ENCODE peak calls at places on chromosomes 5 and 9, in seven cellular contexts. One of them, this sample, is unnamed.

GRCh38 chr5:87243161-87243877 is 24.4 kb upstream of the RASA1 start:
- DNase-seq in omental fat pad: no peak
- DNase-seq in AG04450: peak; percentile 30
- DNase-seq in A549: peak; percentile 57
- DNase-seq in pancreas: no peak
- DNase-seq in right atrium auricular region: no peak
- DNase-seq in LNCaP clone FGC: no peak
- DNase-seq in this sample: no peak

GRCh38 chr9:109918359-109919163 is 138.6 kb downstream of the PALM2AKAP2 start:
- DNase-seq in A549: no peak
- DNase-seq in LNCaP clone FGC: no peak
- DNase-seq in pancreas: no peak
- DNase-seq in right atrium auricular region: no peak
- DNase-seq in omental fat pad: no peak
- DNase-seq in AG04450: no peak
- DNase-seq in this sample: peak; percentile 17

GRCh38 chr9:19649672-19650071 is 139.2 kb downstream of the SLC24A2 start:
- DNase-seq in right atrium auricular region: no peak
- DNase-seq in A549: no peak
- DNase-seq in AG04450: no peak
- DNase-seq in omental fat pad: no peak
- DNase-seq in pancreas: no peak
- DNase-seq in LNCaP clone FGC: no peak
- DNase-seq in this sample: no peak

GRCh38 chr5:10201223-10201868 is 48.3 kb downstream of the ATPSCKMT start:
- DNase-seq in A549: no peak
- DNase-seq in LNCaP clone FGC: no peak
- DNase-seq in omental fat pad: no peak
- DNase-seq in AG04450: no peak
- DNase-seq in pancreas: no peak
- DNase-seq in right atrium auricular region: no peak
- DNase-seq in this sample: no peak

GRCh38 chr5:153712946-153713345 is 222.5 kb downstream of the GRIA1 start:
- DNase-seq in LNCaP clone FGC: no peak
- DNase-seq in omental fat pad: no peak
- DNase-seq in A549: no peak
- DNase-seq in AG04450: no peak
- DNase-seq in pancreas: no peak
- DNase-seq in right atrium auricular region: no peak
- DNase-seq in this sample: no peak

GRCh38 chr9:128214571-128215490 is 11.7 kb downstream of the DNM1 start:
- DNase-seq in omental fat pad: no peak
- DNase-seq in A549: peak; percentile 77
- DNase-seq in right atrium auricular region: no peak
- DNase-seq in LNCaP clone FGC: no peak
- DNase-seq in AG04450: no peak
- DNase-seq in pancreas: peak; percentile 87
- DNase-seq in this sample: no peak

GRCh38 chr9:83154821-83155220 is 91.9 kb upstream of the RASEF start:
- DNase-seq in LNCaP clone FGC: no peak
- DNase-seq in pancreas: peak; percentile 56
- DNase-seq in A549: no peak
- DNase-seq in AG04450: no peak
- DNase-seq in omental fat pad: no peak
- DNase-seq in right atrium auricular region: no peak
- DNase-seq in this sample: no peak

GRCh38 chr9:116391306-116391900 is 237.8 kb downstream of the PAPPA start:
- DNase-seq in AG04450: peak; percentile 20
- DNase-seq in omental fat pad: no peak
- DNase-seq in pancreas: no peak
- DNase-seq in LNCaP clone FGC: no peak
- DNase-seq in right atrium auricular region: no peak
- DNase-seq in A549: no peak
- DNase-seq in this sample: no peak

GRCh38 chr9:18748106-18748719 is 274.3 kb downstream of the ADAMTSL1 start:
- DNase-seq in pancreas: no peak
- DNase-seq in right atrium auricular region: no peak
- DNase-seq in A549: no peak
- DNase-seq in omental fat pad: no peak
- DNase-seq in LNCaP clone FGC: no peak
- DNase-seq in AG04450: peak; percentile 52
- DNase-seq in this sample: no peak

GRCh38 chr5:98938459-98938858 is 9.7 kb upstream of the CHD1 start:
- DNase-seq in pancreas: no peak
- DNase-seq in omental fat pad: no peak
- DNase-seq in right atrium auricular region: no peak
- DNase-seq in A549: peak; percentile 4
- DNase-seq in AG04450: no peak
- DNase-seq in LNCaP clone FGC: no peak
- DNase-seq in this sample: no peak

GRCh38 chr5:125175348-125176004 is 429.0 kb upstream of the ZNF608 start:
- DNase-seq in A549: no peak
- DNase-seq in pancreas: no peak
- DNase-seq in AG04450: no peak
- DNase-seq in right atrium auricular region: no peak
- DNase-seq in omental fat pad: no peak
- DNase-seq in LNCaP clone FGC: no peak
- DNase-seq in this sample: no peak

GRCh38 chr9:138015021-138015829 is 137.6 kb downstream of the CACNA1B start:
- DNase-seq in AG04450: no peak
- DNase-seq in omental fat pad: no peak
- DNase-seq in LNCaP clone FGC: no peak
- DNase-seq in pancreas: no peak
- DNase-seq in right atrium auricular region: no peak
- DNase-seq in A549: no peak
- DNase-seq in this sample: no peak

DNA sequence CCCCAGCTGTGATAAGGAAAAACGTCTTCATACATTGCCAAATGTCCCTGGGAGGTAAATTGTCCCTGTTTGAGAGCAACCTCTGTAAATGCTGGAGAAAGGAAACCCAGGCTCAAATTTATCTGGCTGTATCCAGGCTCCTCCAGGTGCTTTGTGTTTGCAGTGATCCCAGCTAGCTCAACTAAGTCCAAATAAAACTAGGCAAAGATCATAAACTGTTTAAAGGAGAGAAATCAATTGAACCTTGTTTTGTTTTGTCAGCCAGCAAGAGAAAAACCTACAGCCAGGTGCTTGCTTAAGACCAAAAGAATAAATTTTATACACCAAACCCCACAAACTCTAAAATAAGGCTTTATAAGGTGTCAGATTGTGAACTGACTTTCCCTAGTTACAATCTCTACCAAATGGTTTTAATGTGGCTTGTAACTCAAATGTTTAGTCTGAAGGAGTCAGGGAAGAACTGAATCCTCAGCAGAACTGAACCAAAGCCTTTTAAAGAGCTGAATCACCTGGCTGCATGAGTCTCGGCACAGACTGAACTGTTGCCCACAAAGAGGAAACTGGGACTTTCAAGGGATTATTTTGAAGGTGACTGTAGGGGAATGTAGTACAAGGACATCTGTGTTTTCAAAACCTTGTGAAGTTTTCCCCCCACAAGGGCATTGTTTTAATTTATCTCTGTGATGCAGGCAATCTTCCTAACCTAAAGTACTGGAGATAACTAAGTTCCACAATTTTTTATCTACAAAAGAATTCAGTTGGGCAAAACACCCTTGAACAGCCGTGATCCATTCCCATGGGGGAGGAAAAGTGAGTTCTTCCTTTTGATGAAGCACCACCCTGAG is 201.7 kb upstream of the TARS1 start:
- DNase-seq in omental fat pad: no peak
- DNase-seq in pancreas: no peak
- DNase-seq in right atrium auricular region: no peak
- DNase-seq in A549: no peak
- DNase-seq in AG04450: no peak
- DNase-seq in LNCaP clone FGC: no peak
- DNase-seq in this sample: no peak
- TF ChIP-seq CTCF in omental fat pad: no peak
- TF ChIP-seq CTCF in pancreas: no peak
- TF ChIP-seq CTCF in right atrium auricular region: no peak
- TF ChIP-seq CTCF in A549: no peak
- TF ChIP-seq CTCF in AG04450: no peak
- TF ChIP-seq CTCF in LNCaP clone FGC: no peak
- TF ChIP-seq CTCF in this sample: no peak

DNA sequence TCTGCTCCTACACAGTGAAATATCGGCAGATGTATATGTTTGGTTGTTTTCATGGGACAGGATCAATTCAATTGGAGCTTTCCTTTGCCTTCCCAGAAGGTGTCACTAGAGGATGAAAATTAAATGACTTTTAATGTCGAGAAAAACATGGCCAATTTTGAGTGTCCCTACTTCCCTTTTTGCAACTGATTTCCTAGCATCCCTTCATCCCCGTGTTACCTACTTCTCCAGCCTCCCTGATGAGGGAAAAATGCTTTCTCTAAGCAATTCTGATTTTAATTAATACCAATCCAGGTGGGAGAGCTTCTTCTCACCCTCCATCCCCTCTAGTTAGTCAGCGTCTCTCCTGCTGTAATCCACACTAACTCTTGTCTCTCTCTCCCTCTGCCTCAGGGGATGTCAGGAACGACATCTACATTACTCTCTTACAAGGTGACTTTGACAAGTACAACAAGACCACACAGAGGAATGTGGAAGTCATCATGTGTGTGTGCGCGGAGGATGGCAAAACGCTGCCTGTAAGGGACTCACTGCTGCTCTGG is 64.9 kb downstream of the DOCK2 start:
- DNase-seq in right atrium auricular region: no peak
- DNase-seq in pancreas: no peak
- DNase-seq in LNCaP clone FGC: no peak
- DNase-seq in AG04450: no peak
- DNase-seq in omental fat pad: no peak
- DNase-seq in A549: peak; percentile 17
- DNase-seq in this sample: no peak
- TF ChIP-seq CTCF in right atrium auricular region: no peak
- TF ChIP-seq CTCF in pancreas: no peak
- TF ChIP-seq CTCF in LNCaP clone FGC: peak; percentile 61
- TF ChIP-seq CTCF in AG04450: peak; percentile 67
- TF ChIP-seq CTCF in omental fat pad: no peak
- TF ChIP-seq CTCF in A549: peak; percentile 76
- TF ChIP-seq CTCF in this sample: peak; percentile 50

GRCh38 chr5:1245901-1246576 is 20.9 kb downstream of the SLC6A18 start:
- DNase-seq in LNCaP clone FGC: no peak
- DNase-seq in pancreas: no peak
- DNase-seq in A549: no peak
- DNase-seq in omental fat pad: no peak
- DNase-seq in right atrium auricular region: no peak
- DNase-seq in AG04450: no peak
- DNase-seq in this sample: no peak

GRCh38 chr5:1244255-1244654 is 19.1 kb downstream of the SLC6A18 start:
- DNase-seq in right atrium auricular region: no peak
- DNase-seq in omental fat pad: no peak
- DNase-seq in A549: no peak
- DNase-seq in LNCaP clone FGC: no peak
- DNase-seq in pancreas: no peak
- DNase-seq in AG04450: no peak
- DNase-seq in this sample: no peak

GRCh38 chr5:1246711-1247431 is 21.7 kb downstream of the SLC6A18 start:
- DNase-seq in AG04450: no peak
- DNase-seq in omental fat pad: no peak
- DNase-seq in LNCaP clone FGC: peak; percentile 28
- DNase-seq in A549: peak; percentile 49
- DNase-seq in right atrium auricular region: no peak
- DNase-seq in pancreas: peak; percentile 46
- DNase-seq in this sample: peak; percentile 74

GRCh38 chr5:1243487-1244152 is 18.4 kb downstream of the SLC6A18 start:
- DNase-seq in right atrium auricular region: no peak
- DNase-seq in pancreas: no peak
- DNase-seq in AG04450: no peak
- DNase-seq in LNCaP clone FGC: no peak
- DNase-seq in A549: no peak
- DNase-seq in omental fat pad: no peak
- DNase-seq in this sample: no peak

DNA sequence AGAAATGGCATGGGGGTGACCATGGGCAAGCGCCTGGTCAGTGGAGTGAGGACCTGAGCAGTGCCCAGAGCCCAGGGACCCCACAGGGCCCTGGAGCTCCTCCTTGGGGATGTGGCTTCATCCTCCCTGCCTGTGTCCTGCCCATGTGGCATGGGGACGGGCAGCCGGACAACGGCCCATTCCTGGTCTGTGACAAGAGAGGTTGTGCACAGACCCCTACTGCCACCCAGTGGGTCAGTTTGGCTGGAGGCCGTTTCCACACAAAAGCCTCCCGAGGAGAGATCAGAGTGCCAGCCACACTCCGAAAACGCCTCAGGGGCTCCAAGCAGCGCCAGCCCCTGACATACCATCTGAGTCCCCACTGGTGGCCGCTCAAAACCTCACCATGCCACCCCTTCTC is 19.8 kb downstream of the SLC6A18 start:
- DNase-seq in omental fat pad: no peak
- DNase-seq in AG04450: no peak
- DNase-seq in A549: no peak
- DNase-seq in right atrium auricular region: no peak
- DNase-seq in LNCaP clone FGC: no peak
- DNase-seq in pancreas: no peak
- DNase-seq in this sample: no peak
- TF ChIP-seq CTCF in omental fat pad: no peak
- TF ChIP-seq CTCF in AG04450: no peak
- TF ChIP-seq CTCF in A549: peak; percentile 10
- TF ChIP-seq CTCF in right atrium auricular region: no peak
- TF ChIP-seq CTCF in LNCaP clone FGC: peak; percentile 22
- TF ChIP-seq CTCF in pancreas: no peak
- TF ChIP-seq CTCF in this sample: no peak

DNA sequence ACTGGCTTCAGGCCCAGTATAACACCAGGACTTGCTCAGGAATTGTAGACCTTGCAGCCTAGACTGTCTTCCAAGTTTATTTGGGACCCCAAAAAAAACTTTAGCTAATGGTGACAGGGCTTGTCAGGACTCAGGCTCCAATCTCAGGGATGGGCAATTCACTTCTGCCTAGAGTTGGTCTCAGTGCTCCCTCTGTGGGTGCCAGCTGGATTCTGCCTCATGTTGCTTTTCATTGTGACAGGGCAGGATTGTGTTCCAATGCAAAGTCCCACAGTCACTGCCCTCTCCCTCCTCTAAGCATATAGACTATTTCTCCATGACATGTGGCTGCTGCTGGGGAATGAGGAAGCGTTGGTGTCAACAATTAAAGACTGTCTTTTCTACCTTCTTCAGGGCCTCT is 174.7 kb downstream of the CYLC2 start:
- DNase-seq in omental fat pad: no peak
- DNase-seq in A549: no peak
- DNase-seq in LNCaP clone FGC: no peak
- DNase-seq in AG04450: no peak
- DNase-seq in pancreas: no peak
- DNase-seq in right atrium auricular region: no peak
- DNase-seq in this sample: no peak
- TF ChIP-seq CTCF in omental fat pad: no peak
- TF ChIP-seq CTCF in A549: no peak
- TF ChIP-seq CTCF in LNCaP clone FGC: no peak
- TF ChIP-seq CTCF in AG04450: no peak
- TF ChIP-seq CTCF in pancreas: no peak
- TF ChIP-seq CTCF in right atrium auricular region: no peak
- TF ChIP-seq CTCF in this sample: no peak

This sample was measured in GM13977.